ENCODE peak calls at places on chromosomes 2 and 18, in seven cellular contexts. D is activated T-cell treated with anti-CD3 and anti-CD28 coated beads, Interleukin-2, amount 50 U/mL, for 48 hours; G is amniotic stem cell; R is HFFc6; X is kidney glomerular epithelial cell; K is GM20000; T is iris pigment epithelial cell. I is an unnamed sample.

GRCh38 chr18:11981383-11981632 is at the start of gene IMPA2:
- DNase-seq in D (no peak), G (no peak), R (no peak), X (no peak), K (no peak), T (no peak), I (no peak)

GRCh38 chr2:47501374-47502200 is 98.6 kb downstream of the MSH2 start:
- DNase-seq in D (no peak), G (no peak), R (peak; percentile 56), X (peak; percentile 16), K (no peak), T (peak; percentile 87), I (peak; percentile 51)

GRCh38 chr2:241802806-241803318 is 6.1 kb upstream of the NEU4 start:
- DNase-seq in D (no peak), G (no peak), R (no peak), X (no peak), K (peak; percentile 42), T (no peak), I (no peak)

GRCh38 chr2:33598472-33599174 is 476 bp downstream of the FAM98A start:
- DNase-seq in D (peak; percentile 64), G (no peak), R (peak; percentile 34), X (peak; percentile 43), K (peak; percentile 60), T (peak; percentile 73), I (peak; percentile 43)

GRCh38 chr2:188028739-188029138 is 262.9 kb upstream of the GULP1 start:
- DNase-seq in D (no peak), G (no peak), R (no peak), X (no peak), K (no peak), T (no peak), I (no peak)

GRCh38 chr2:42659601-42660000 is 91.2 kb downstream of the MTA3 start:
- DNase-seq in D (no peak), G (no peak), R (no peak), X (no peak), K (no peak), T (peak; percentile 66), I (no peak)

GRCh38 chr2:10316860-10317259 is 14.2 kb downstream of the HPCAL1 start:
- DNase-seq in D (no peak), G (no peak), R (no peak), X (no peak), K (no peak), T (no peak), I (no peak)

GRCh38 chr2:127701651-127702394 is 526 bp downstream of the SFT2D3 start:
- DNase-seq in D (peak; percentile 83), G (peak; percentile 39), R (peak; percentile 69), X (peak; percentile 55), K (peak; percentile 86), T (peak; percentile 82), I (peak; percentile 49)

GRCh38 chr2:239947361-239948045 is 77.6 kb downstream of the NDUFA10 start:
- DNase-seq in D (peak; percentile 10), G (no peak), R (no peak), X (no peak), K (no peak), T (no peak), I (no peak)

GRCh38 chr18:54948350-54948837 is 10.9 kb downstream of the CCDC68 start:
- DNase-seq in D (no peak), G (no peak), R (no peak), X (no peak), K (no peak), T (no peak), I (no peak)